ENCODE peak calls at places on chromosomes 3 and 15, in five cellular contexts. R is neural crest cell, W is Calu3, J is AG09309, A is AG10803. Z is an unnamed sample.

GRCh38 chr3:170809021-170809974 is 60.7 kb downstream of the RPL22L1 start:
- DNase-seq in A (peak; percentile 80), R (peak; percentile 6), W (peak; percentile 73), J (no peak), Z (peak; percentile 74)

GRCh38 chr3:49158108-49158709 is 7.9 kb downstream of the CCDC71 start:
- DNase-seq in J (no peak), R (peak; percentile 17), W (peak; percentile 60), A (no peak), Z (no peak)

GRCh38 chr15:55530861-55531313 is 22.9 kb upstream of the DNAAF4 start:
- DNase-seq in R (no peak), W (no peak), J (no peak), A (peak; percentile 62), Z (peak; percentile 1)

GRCh38 chr3:108293858-108294257 is 2.5 kb upstream of the HHLA2 start:
- DNase-seq in R (no peak), A (no peak), W (no peak), J (no peak), Z (no peak)

GRCh38 chr3:102074951-102075350 is 225.6 kb downstream of the NFKBIZ start:
- DNase-seq in R (no peak), W (no peak), A (peak; percentile 14), J (no peak), Z (no peak)

GRCh38 chr3:71064288-71064975 is 519.1 kb downstream of the FOXP1 start:
- DNase-seq in W (peak; percentile 61), J (no peak), A (peak; percentile 56), R (peak; percentile 23), Z (no peak)

GRCh38 chr3:69821133-69821532 is 81.9 kb downstream of the MITF start:
- DNase-seq in J (no peak), R (no peak), A (no peak), W (no peak), Z (no peak)

GRCh38 chr3:165466856-165467255 is 270.7 kb upstream of the SLITRK3 start:
- DNase-seq in J (no peak), W (no peak), A (peak; percentile 13), R (no peak), Z (no peak)

GRCh38 chr15:80873568-80873967 is 94.4 kb downstream of the CEMIP start:
- DNase-seq in A (no peak), J (no peak), R (no peak), W (no peak), Z (no peak)

GRCh38 chr3:74067296-74067695 is 442.6 kb upstream of the PDZRN3 start:
- DNase-seq in J (peak; percentile 7), W (no peak), A (peak; percentile 52), R (no peak), Z (peak; percentile 43)

GRCh38 chr3:12280333-12280732 is 8.5 kb upstream of the PPARG start:
- DNase-seq in R (no peak), A (no peak), W (no peak), J (no peak), Z (no peak)

GRCh38 chr15:58551084-58551763 is 119.4 kb downstream of the LIPC start:
- DNase-seq in R (no peak), A (no peak), W (no peak), J (no peak), Z (no peak)

GRCh38 chr3:193165431-193166120 is 75.4 kb upstream of the PLAAT1 start:
- DNase-seq in J (no peak), R (no peak), A (no peak), W (no peak), Z (no peak)

GRCh38 chr3:190339130-190339529 is 16.9 kb upstream of the CLDN1 start:
- DNase-seq in A (peak; percentile 46), J (no peak), R (no peak), W (no peak), Z (peak; percentile 50)

GRCh38 chr3:162353414-162353813 is 856.8 kb downstream of the OTOL1 start:
- DNase-seq in W (no peak), J (no peak), R (no peak), A (no peak), Z (no peak)

GRCh38 chr3:9884555-9885165 is 4.6 kb upstream of the CIDEC start:
- DNase-seq in A (peak; percentile 77), J (peak; percentile 61), W (peak; percentile 36), R (no peak), Z (peak; percentile 91)

GRCh38 chr3:190517696-190518095 is 3.8 kb downstream of the IL1RAP start:
- DNase-seq in A (peak; percentile 59), W (peak; percentile 37), R (no peak), J (no peak), Z (peak; percentile 51)

GRCh38 chr3:80993241-80993945 is 768.1 kb downstream of the GBE1 start:
- DNase-seq in R (no peak), W (peak; percentile 8), A (no peak), J (no peak), Z (no peak)
- TF ChIP-seq CTCF in R (no peak), W (no peak), A (no peak), J (no peak), Z (no peak)

DNA sequence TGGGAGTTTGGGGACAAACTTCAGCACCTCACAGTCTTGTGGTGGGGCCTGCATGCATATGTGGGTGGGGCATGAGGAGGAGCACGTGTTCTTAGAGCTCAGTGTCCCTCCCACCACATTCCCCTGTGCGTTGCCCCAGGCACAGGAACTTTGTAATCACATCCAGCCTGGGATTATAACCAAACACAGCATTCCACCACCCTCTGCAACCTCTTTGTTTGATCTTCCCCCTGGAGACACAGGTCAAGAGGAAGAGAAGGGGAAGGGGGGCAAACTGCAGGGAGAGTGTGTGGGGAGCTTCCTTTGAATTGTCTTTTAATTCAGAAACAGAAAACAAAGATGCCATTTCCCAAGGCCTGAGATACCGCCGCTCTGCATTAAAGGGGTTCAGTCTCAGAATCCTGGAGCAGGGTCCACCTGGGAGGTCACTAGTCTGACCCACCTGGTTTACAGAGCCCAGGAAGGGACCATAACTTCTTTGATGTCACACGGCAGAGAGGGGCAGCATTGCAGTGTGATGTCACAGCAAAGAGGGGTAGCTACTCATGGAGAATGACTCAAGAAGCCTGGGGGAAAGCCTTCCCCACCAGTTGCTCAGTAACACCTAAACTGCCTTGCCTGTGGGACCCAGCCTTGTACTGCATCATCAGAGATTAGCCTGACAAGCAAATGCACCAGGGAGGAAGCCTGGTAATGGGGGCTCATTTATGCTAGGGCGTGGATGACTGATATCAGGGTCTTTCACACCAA is 106.3 kb upstream of the RNU6-1 start:
- DNase-seq in W (peak; percentile 17), R (peak; percentile 55), J (no peak), A (peak; percentile 12), Z (peak; percentile 59)
- TF ChIP-seq CTCF in W (no peak), R (no peak), J (no peak), A (no peak), Z (no peak)

DNA sequence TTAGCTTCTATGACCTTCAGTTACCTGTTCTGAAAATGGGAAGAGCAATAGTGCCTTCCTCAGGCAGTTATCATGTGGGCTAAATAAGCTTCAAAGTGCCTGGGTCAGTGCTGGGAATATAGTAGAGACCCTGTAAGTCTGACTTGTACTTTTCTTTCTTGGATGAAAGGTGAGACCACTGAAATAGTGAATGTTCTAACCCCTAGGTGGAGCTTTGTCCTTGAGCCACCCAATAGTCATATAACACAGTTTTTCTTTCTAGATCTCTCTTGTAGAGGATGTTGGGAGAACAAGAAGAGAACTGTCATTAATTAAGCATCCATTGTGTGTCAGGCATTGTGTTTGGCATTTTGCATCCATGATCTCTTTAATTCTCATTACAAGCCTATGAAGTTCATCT is 13.0 kb upstream of the BFSP2 start:
- DNase-seq in J (no peak), A (no peak), W (no peak), R (no peak), Z (no peak)
- TF ChIP-seq CTCF in J (no peak), A (no peak), W (peak; percentile 15), R (no peak), Z (peak; percentile 39)

GRCh38 chr3:2770451-2770850 is 339.7 kb downstream of the IL5RA start:
- DNase-seq in R (no peak), A (no peak), W (no peak), J (no peak), Z (no peak)

GRCh38 chr3:2765002-2765579 is 345.1 kb downstream of the IL5RA start:
- DNase-seq in A (no peak), W (peak; percentile 16), J (no peak), R (no peak), Z (no peak)
- TF ChIP-seq CTCF in A (no peak), W (no peak), J (no peak), R (peak; percentile 51), Z (no peak)

DNA sequence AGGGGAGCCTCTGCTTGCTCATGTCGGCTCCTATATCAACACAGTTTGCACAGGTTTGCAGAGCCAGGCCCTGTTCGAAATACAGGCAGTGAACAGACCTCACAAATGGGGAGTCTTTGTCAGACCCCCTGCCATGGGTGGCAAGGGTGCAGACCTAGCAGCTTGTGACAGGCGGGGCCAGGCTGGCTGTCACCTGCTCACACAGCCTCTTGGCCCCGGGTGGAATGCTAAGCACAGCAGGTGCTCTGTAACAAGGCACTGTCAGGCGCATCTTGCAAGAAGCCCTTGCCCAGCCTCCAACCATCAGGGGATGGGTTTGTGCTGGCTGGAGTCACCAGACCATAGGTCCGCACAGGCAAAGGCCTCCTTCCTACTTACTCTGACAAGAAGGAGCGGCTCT is 47.3 kb downstream of the BDH1 start:
- DNase-seq in A (no peak), J (no peak), W (no peak), R (no peak), Z (no peak)
- TF ChIP-seq CTCF in A (no peak), J (no peak), W (no peak), R (no peak), Z (no peak)

GRCh38 chr3:96200897-96201296 is 613.5 kb upstream of the EPHA6 start:
- DNase-seq in R (no peak), A (no peak), W (no peak), J (no peak), Z (no peak)
- TF ChIP-seq CTCF in R (no peak), A (no peak), W (no peak), J (no peak), Z (no peak)

GRCh38 chr3:188749010-188749617 is 422.7 kb upstream of the TPRG1 start:
- DNase-seq in J (no peak), W (peak; percentile 44), R (peak; percentile 13), A (no peak), Z (no peak)
- TF ChIP-seq CTCF in J (peak; percentile 42), W (peak; percentile 61), R (peak; percentile 58), A (peak; percentile 12), Z (peak; percentile 81)